ENCODE peak calls at places on chromosome 21, in four cellular contexts. One of them, this sample, is unnamed.
A peak's percentile ranks its signal among the peaks of the same experiment; 100 is the strongest.

GRCh38 chr21:33685613-33686197 is 43.4 kb downstream of the ITSN1 start:
- DNase-seq in HepG2: peak; percentile 77
- DNase-seq in HCT116: no peak
- DNase-seq in K562: no peak
- DNase-seq in this sample: no peak

GRCh38 chr21:17045214-17045835 is 467.5 kb upstream of the CXADR start:
- DNase-seq in HepG2: no peak
- DNase-seq in HCT116: no peak
- DNase-seq in K562: no peak
- DNase-seq in this sample: no peak

GRCh38 chr21:44783023-44783696 is 18.5 kb downstream of the UBE2G2 start:
- DNase-seq in HepG2: no peak
- DNase-seq in HCT116: no peak
- DNase-seq in K562: no peak
- DNase-seq in this sample: no peak

GRCh38 chr21:18244721-18245486 is at the start of gene CHODL:
- DNase-seq in HepG2: no peak
- DNase-seq in HCT116: no peak
- DNase-seq in K562: no peak
- DNase-seq in this sample: no peak

GRCh38 chr21:30478015-30478414 is 2.2 kb downstream of the KRTAP19-1 start:
- DNase-seq in HepG2: no peak
- DNase-seq in HCT116: no peak
- DNase-seq in K562: no peak
- DNase-seq in this sample: no peak

GRCh38 chr21:45175326-45176085 is 101.1 kb downstream of the ADARB1 start:
- DNase-seq in HepG2: no peak
- DNase-seq in HCT116: no peak
- DNase-seq in K562: no peak
- DNase-seq in this sample: no peak

GRCh38 chr21:44436958-44437357 is 18.4 kb upstream of the LRRC3 start:
- DNase-seq in HepG2: no peak
- DNase-seq in HCT116: no peak
- DNase-seq in K562: no peak
- DNase-seq in this sample: no peak

GRCh38 chr21:32712043-32712442 is 15.8 kb downstream of the SYNJ1 start:
- DNase-seq in HepG2: no peak
- DNase-seq in HCT116: no peak
- DNase-seq in K562: no peak
- DNase-seq in this sample: no peak

GRCh38 chr21:22164912-22165311 is 1166.7 kb downstream of the NCAM2 start:
- DNase-seq in HepG2: no peak
- DNase-seq in HCT116: no peak
- DNase-seq in K562: no peak
- DNase-seq in this sample: no peak

GRCh38 chr21:44527983-44528633 is 11.9 kb downstream of the KRTAP10-1 start:
- DNase-seq in HepG2: no peak
- DNase-seq in HCT116: no peak
- DNase-seq in K562: no peak
- DNase-seq in this sample: no peak

GRCh38 chr21:46327711-46328110 is 3.8 kb downstream of the PCNT start:
- DNase-seq in HepG2: no peak
- DNase-seq in HCT116: no peak
- DNase-seq in K562: no peak
- DNase-seq in this sample: no peak
- H3K36me3 ChIP-seq in HepG2: peaks cover 5% of the 10 kb centered on the region
- H3K36me3 ChIP-seq in HCT116: peaks cover 16% of the 10 kb centered on the region
- H3K36me3 ChIP-seq in K562: peaks cover 58% of the 10 kb centered on the region
- H3K36me3 ChIP-seq in this sample: peaks cover 2% of the 10 kb centered on the region

DNA sequence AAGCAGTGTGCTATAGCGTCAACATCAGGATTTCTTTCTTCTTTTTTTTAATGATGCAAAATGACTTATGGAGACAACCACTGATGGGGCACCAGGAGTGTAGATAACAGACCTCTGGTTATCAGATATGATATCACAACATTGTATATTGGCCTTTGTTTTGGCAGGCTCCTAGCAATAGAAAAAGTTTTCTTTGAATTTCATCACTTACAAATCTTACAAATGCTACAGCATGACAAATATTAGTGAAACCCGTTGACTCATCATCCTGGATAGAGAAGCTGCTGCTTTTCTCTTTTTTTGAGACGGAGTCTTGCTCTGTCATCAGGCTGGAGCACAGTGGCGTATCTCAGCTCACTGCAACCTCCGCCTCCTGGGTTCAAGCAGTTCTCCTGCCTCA is 92.9 kb downstream of the LTN1 start:
- DNase-seq in HepG2: no peak
- DNase-seq in HCT116: no peak
- DNase-seq in K562: no peak
- DNase-seq in this sample: no peak
- TF ChIP-seq TCF7L2 in HepG2: no peak
- TF ChIP-seq TCF7L2 in HCT116: no peak
- TF ChIP-seq TCF7L2 in K562: no peak
- TF ChIP-seq TCF7L2 in this sample: no peak

DNA sequence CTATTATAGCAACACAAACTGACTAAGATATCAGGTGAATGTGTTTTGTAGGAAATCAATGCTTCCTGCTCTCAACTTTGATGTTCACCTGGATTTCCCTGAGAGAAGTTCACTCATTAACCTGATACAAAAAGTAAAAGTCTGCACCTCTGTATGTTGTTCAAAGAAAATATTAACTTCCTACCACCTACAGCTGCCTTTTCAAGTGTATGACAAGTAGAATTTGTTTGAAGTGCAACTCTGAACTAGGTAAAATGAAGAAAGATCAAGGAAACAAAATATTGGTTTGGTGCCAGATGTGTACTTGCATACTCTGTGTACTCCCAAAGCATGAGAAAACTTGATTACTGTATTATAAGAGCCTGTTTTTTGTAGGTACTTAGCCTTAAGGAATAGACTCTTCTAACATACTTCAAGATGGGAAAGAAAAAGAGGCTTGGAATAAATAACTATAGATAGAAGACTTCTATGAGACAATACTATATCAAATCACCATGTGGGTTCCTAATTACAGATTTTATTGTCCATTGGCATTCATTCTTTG is 193.4 kb downstream of the APP start:
- DNase-seq in HepG2: no peak
- DNase-seq in HCT116: no peak
- DNase-seq in K562: no peak
- DNase-seq in this sample: no peak
- H3K36me3 ChIP-seq in HepG2: peaks cover 6% of the 10 kb centered on the region
- H3K36me3 ChIP-seq in HCT116: peaks cover 16% of the 10 kb centered on the region
- H3K36me3 ChIP-seq in K562: no peaks in the 10 kb centered on the region
- H3K36me3 ChIP-seq in this sample: peaks cover 38% of the 10 kb centered on the region

GRCh38 chr21:35169574-35169973 is 120.5 kb upstream of the RUNX1 start:
- DNase-seq in HepG2: no peak
- DNase-seq in HCT116: no peak
- DNase-seq in K562: no peak
- DNase-seq in this sample: no peak

GRCh38 chr21:35172231-35172630 is 123.1 kb upstream of the RUNX1 start:
- DNase-seq in HepG2: no peak
- DNase-seq in HCT116: no peak
- DNase-seq in K562: no peak
- DNase-seq in this sample: no peak

GRCh38 chr21:35170244-35170756 is 121.2 kb upstream of the RUNX1 start:
- DNase-seq in HepG2: no peak
- DNase-seq in HCT116: no peak
- DNase-seq in K562: no peak
- DNase-seq in this sample: no peak

GRCh38 chr21:35170818-35171217 is 121.7 kb upstream of the RUNX1 start:
- DNase-seq in HepG2: no peak
- DNase-seq in HCT116: no peak
- DNase-seq in K562: no peak
- DNase-seq in this sample: no peak

DNA sequence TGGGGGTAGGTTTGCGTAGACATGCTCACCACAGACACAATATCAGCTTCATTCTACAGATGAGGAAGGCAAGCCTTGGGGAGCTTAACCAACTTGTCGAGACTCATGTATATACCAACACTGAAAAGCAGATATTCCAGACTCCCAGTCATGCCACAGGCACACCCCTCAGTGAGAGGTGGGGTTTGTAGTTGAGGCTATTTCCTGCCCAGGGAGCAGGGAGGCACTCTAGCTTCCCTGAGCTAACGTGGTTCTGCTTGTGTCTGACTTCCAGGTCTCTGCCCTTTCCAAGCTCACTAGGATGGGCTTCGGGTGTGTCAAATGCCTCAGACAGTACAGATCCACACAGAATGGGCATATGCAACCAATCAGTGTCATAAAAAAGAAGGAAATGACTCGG is 122.3 kb upstream of the RUNX1 start:
- DNase-seq in HepG2: no peak
- DNase-seq in HCT116: no peak
- DNase-seq in K562: no peak
- DNase-seq in this sample: no peak
- TF ChIP-seq TCF7L2 in HepG2: no peak
- TF ChIP-seq TCF7L2 in HCT116: no peak
- TF ChIP-seq TCF7L2 in K562: no peak
- TF ChIP-seq TCF7L2 in this sample: no peak

GRCh38 chr21:34810786-34811185 is 142.0 kb downstream of the CLIC6 start:
- DNase-seq in HepG2: no peak
- DNase-seq in HCT116: no peak
- DNase-seq in K562: no peak
- DNase-seq in this sample: no peak
- H3K36me3 ChIP-seq in HepG2: peaks cover 12% of the 10 kb centered on the region
- H3K36me3 ChIP-seq in HCT116: no peaks in the 10 kb centered on the region
- H3K36me3 ChIP-seq in K562: peaks cover 67% of the 10 kb centered on the region
- H3K36me3 ChIP-seq in this sample: no peaks in the 10 kb centered on the region

GRCh38 chr21:36587388-36587787 is 107.5 kb upstream of the CLDN14 start:
- DNase-seq in HepG2: no peak
- DNase-seq in HCT116: peak; percentile 21
- DNase-seq in K562: no peak
- DNase-seq in this sample: no peak
- TF ChIP-seq TCF7L2 in HepG2: no peak
- TF ChIP-seq TCF7L2 in HCT116: no peak
- TF ChIP-seq TCF7L2 in K562: no peak
- TF ChIP-seq TCF7L2 in this sample: no peak

DNA sequence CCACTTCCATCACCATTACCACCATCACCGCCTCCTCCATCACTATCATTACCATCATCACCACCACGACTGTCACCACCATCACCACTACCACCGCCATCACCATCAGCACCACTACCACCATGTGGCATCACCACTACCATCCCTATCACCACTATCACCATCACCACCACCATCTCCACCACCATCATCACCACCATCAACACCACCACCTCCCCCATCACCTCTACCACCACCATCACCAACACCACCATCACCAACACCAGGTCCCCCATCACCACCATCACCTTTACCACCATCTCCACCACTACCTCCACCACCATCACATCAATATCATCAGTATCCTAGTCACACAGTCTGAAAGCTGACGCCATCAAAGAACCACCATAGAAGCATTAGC is 39.9 kb upstream of the RIPK4 start:
- DNase-seq in HepG2: no peak
- DNase-seq in HCT116: no peak
- DNase-seq in K562: no peak
- DNase-seq in this sample: no peak
- H3K36me3 ChIP-seq in HepG2: peaks cover 3% of the 10 kb centered on the region
- H3K36me3 ChIP-seq in HCT116: no peaks in the 10 kb centered on the region
- H3K36me3 ChIP-seq in K562: peaks cover 41% of the 10 kb centered on the region
- H3K36me3 ChIP-seq in this sample: no peaks in the 10 kb centered on the region

GRCh38 chr21:42155045-42155855 is 63.7 kb upstream of the ABCG1 start:
- DNase-seq in HepG2: no peak
- DNase-seq in HCT116: no peak
- DNase-seq in K562: no peak
- DNase-seq in this sample: no peak
- TF ChIP-seq TCF7L2 in HepG2: no peak
- TF ChIP-seq TCF7L2 in HCT116: no peak
- TF ChIP-seq TCF7L2 in K562: no peak
- TF ChIP-seq TCF7L2 in this sample: no peak